ENCODE peak calls at places on chromosomes 12 and 14, in ten cellular contexts. M is CD8-positive, alpha-beta memory T cell; C is dorsolateral prefrontal cortex; O is foreskin fibroblast; R is mucosa of descending colon; T is body of pancreas; W is right atrium auricular region; B is WERI-Rb-1; F is CD4-positive, alpha-beta memory T cell; Q is IMR-90. Z is an unnamed sample.

GRCh38 chr12:10365716-10366433 is 24.0 kb downstream of the KLRK1 start:
- DNase-seq in Q (peak), T (no peak), F (no peak), R (peak), W (no peak), C (no peak), B (no peak), O (no peak), M (no peak), Z (no peak)

GRCh38 chr12:100199347-100200136 is 1.1 kb upstream of the ACTR6 start:
- DNase-seq in R (peak), W (peak), B (peak), T (peak), Q (no peak), O (peak), C (no peak), F (peak), M (peak), Z (no peak)

GRCh38 chr14:102907980-102908730 is 14.3 kb upstream of the AMN start:
- DNase-seq in Q (no peak), F (no peak), T (no peak), M (no peak), B (no peak), R (no peak), C (no peak), O (no peak), W (no peak), Z (no peak)

GRCh38 chr12:69712826-69713225 is 13.7 kb upstream of the BEST3 start:
- DNase-seq in O (no peak), W (no peak), B (no peak), C (no peak), F (no peak), R (no peak), Q (no peak), M (no peak), T (no peak), Z (no peak)

GRCh38 chr12:68432622-68433021 is 100.5 kb upstream of the MDM1 start:
- DNase-seq in T (no peak), W (no peak), F (no peak), R (peak), Q (peak), M (no peak), B (no peak), C (no peak), O (no peak), Z (no peak)

GRCh38 chr12:18850752-18851151 is 112.8 kb downstream of the CAPZA3 start:
- DNase-seq in T (no peak), F (no peak), Q (no peak), O (no peak), R (no peak), M (no peak), C (no peak), W (no peak), B (no peak), Z (no peak)

GRCh38 chr14:105486333-105486973 is at the start of gene CRIP1:
- DNase-seq in M (no peak), R (peak), F (no peak), B (no peak), Q (no peak), O (no peak), W (no peak), T (no peak), C (no peak), Z (no peak)

GRCh38 chr12:101992091-101992490 is 69.7 kb downstream of the WASHC3 start:
- DNase-seq in W (no peak), R (no peak), O (peak), B (no peak), F (no peak), T (no peak), C (no peak), Q (peak), M (no peak), Z (no peak)

GRCh38 chr12:49503674-49504180 is 35.1 kb upstream of the KCNH3 start:
- DNase-seq in T (peak), R (peak), F (no peak), B (no peak), C (no peak), W (no peak), M (no peak), O (peak), Q (peak), Z (no peak)

GRCh38 chr12:31031951-31032335 is 41.7 kb upstream of the DDX11 start:
- DNase-seq in Q (no peak), M (no peak), W (no peak), T (no peak), R (no peak), O (no peak), B (no peak), F (no peak), C (no peak), Z (no peak)

GRCh38 chr12:132266802-132267201 is 62.6 kb downstream of the GALNT9 start:
- DNase-seq in F (no peak), C (no peak), T (no peak), Q (no peak), B (no peak), M (no peak), W (no peak), R (no peak), O (no peak), Z (no peak)

GRCh38 chr12:77594386-77594785 is 236.3 kb upstream of the NAV3 start:
- DNase-seq in W (no peak), T (no peak), Q (no peak), F (no peak), B (no peak), O (peak), R (no peak), C (no peak), M (no peak), Z (no peak)

GRCh38 chr12:32476446-32476845 is 77.1 kb downstream of the FGD4 start:
- DNase-seq in M (no peak), C (no peak), W (no peak), T (no peak), O (no peak), R (no peak), B (no peak), Q (no peak), F (no peak), Z (no peak)

GRCh38 chr14:51735851-51736250 is 84.1 kb downstream of the FRMD6 start:
- DNase-seq in B (no peak), R (no peak), T (no peak), C (no peak), F (no peak), Q (no peak), W (no peak), O (no peak), M (no peak), Z (no peak)

GRCh38 chr12:110022980-110023633 is 23.9 kb downstream of the ANKRD13A start:
- DNase-seq in W (no peak), R (no peak), C (no peak), Q (peak), B (no peak), M (no peak), F (no peak), O (no peak), T (no peak), Z (peak)

GRCh38 chr14:56195727-56196126 is 77.5 kb downstream of the PELI2 start:
- DNase-seq in W (no peak), O (peak), C (no peak), Q (peak), M (no peak), R (peak), T (no peak), B (peak), F (peak), Z (peak)

GRCh38 chr14:97246648-97247047 is 449.5 kb downstream of the VRK1 start:
- DNase-seq in Q (no peak), M (no peak), T (no peak), C (no peak), O (no peak), W (no peak), B (no peak), F (no peak), R (no peak), Z (no peak)

GRCh38 chr14:102164241-102164641 is 24.5 kb downstream of the WDR20 start:
- DNase-seq in C (no peak), R (peak), M (no peak), T (no peak), W (no peak), F (no peak), O (peak), B (no peak), Q (peak), Z (no peak)

GRCh38 chr14:105255021-105255507 is 6.7 kb downstream of the BTBD6 start:
- DNase-seq in F (no peak), R (no peak), M (no peak), T (no peak), C (no peak), O (peak), Q (peak), W (no peak), B (no peak), Z (peak)

GRCh38 chr12:88420460-88420859 is 159.8 kb downstream of the KITLG start:
- DNase-seq in Q (peak), O (peak), C (no peak), R (no peak), B (no peak), W (no peak), M (no peak), F (no peak), T (no peak), Z (peak)

GRCh38 chr12:109447482-109447881 is 29.6 kb downstream of the KCTD10 start:
- DNase-seq in B (no peak), Q (no peak), R (no peak), T (no peak), F (no peak), O (no peak), C (no peak), M (no peak), W (no peak), Z (no peak)

GRCh38 chr12:93536766-93537515 is 35.5 kb upstream of the SOCS2 start:
- DNase-seq in B (no peak), T (no peak), W (no peak), R (no peak), C (no peak), Q (peak), F (no peak), M (no peak), O (peak), Z (no peak)

GRCh38 chr12:14811486-14811885 is 2.5 kb downstream of the SMCO3 start:
- DNase-seq in M (no peak), O (no peak), Q (no peak), C (no peak), B (no peak), W (no peak), T (no peak), R (no peak), F (no peak), Z (no peak)

GRCh38 chr12:72274926-72275325 is 2.8 kb downstream of the TRHDE start:
- DNase-seq in F (no peak), M (no peak), Q (peak), T (no peak), B (no peak), R (no peak), C (no peak), W (no peak), O (peak), Z (peak)

GRCh38 chr12:3366451-3367155 is 124.4 kb upstream of the PRMT8 start:
- DNase-seq in O (no peak), B (no peak), C (no peak), R (no peak), M (no peak), F (no peak), T (peak), Q (no peak), W (no peak), Z (no peak)

GRCh38 chr14:64409509-64409908 is 21.4 kb downstream of the MTHFD1 start:
- DNase-seq in M (no peak), B (no peak), O (no peak), F (no peak), R (no peak), C (no peak), T (no peak), Q (no peak), W (no peak), Z (no peak)

GRCh38 chr12:42798811-42799438 is 209.4 kb upstream of the PRICKLE1 start:
- DNase-seq in B (no peak), C (no peak), R (no peak), M (no peak), T (no peak), W (no peak), O (peak), F (no peak), Q (peak), Z (no peak)

GRCh38 chr12:6954754-6955461 is 3.8 kb downstream of the PTPN6 start:
- DNase-seq in B (no peak), T (no peak), O (no peak), Q (no peak), W (no peak), M (peak), F (no peak), R (no peak), C (no peak), Z (no peak)

GRCh38 chr12:25994901-25995625 is 36.6 kb downstream of the RASSF8 start:
- DNase-seq in C (no peak), R (no peak), M (no peak), T (no peak), B (no peak), F (no peak), O (no peak), Q (no peak), W (no peak), Z (no peak)
- H3K4me3 ChIP-seq in C (no peak), R (no peak), M (no peak), T (no peak), B (no peak), F (no peak), O (peak), Q (no peak), W (no peak), Z (no peak)

DNA sequence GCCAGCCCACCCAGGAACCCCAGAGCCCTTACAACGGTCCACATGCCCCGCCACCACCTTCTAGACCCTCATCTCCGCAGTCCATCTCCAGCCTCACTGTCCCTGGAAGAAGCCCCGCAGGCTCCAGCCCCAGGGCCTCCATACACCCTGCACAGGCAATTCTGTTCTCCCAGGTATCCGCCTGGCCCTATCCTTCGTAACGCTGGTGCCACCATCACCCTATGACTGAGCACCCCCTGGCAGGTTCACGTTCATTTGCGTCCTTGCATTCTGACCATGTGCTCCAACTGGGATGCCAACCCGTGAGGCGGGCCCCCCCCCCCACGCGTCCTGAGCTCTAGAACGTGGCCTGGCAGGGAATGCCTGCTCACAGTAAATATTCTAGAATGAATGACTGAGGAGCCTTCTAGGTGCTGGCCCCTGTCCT is 675 bp upstream of the SCARB1 start:
- DNase-seq in Q (no peak), W (no peak), R (peak), F (no peak), B (no peak), O (no peak), C (no peak), T (no peak), M (no peak), Z (no peak)
- H3K4me3 ChIP-seq in Q (no peak), W (no peak), R (no peak), F (peak), B (peak), O (peak), C (peak), T (no peak), M (peak), Z (peak)

DNA sequence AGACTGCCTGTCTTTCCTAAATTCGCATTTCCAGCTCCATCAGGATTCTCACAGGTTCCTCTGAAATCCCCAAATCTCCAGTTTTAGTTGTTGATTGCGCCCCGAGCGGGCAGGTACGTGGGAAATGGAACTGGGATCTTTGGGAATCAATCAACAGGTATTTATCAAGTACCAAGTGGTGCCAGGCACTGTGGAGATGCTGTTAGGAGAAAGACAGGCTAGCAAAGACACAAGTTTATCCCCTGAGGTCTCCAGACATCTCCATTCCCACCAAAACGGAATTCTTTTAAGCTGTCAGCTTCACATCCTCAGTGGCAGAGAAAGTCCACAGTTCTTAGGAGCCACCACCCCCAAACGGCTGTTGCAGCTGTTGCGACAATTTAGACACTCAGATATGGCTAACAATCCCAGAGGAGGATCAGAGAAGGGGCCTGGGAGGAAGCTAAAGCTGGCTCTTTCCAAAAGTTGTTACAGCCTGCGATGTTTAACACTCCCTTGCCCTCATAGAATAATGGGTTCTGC is 1.8 kb upstream of the ATP5MC2 start:
- DNase-seq in M (no peak), B (peak), R (no peak), C (peak), O (no peak), Q (no peak), T (no peak), F (no peak), W (no peak), Z (no peak)
- H3K4me3 ChIP-seq in M (no peak), B (peak), R (no peak), C (peak), O (peak), Q (no peak), T (no peak), F (no peak), W (no peak), Z (peak)

GRCh38 chr14:60736494-60736893 is 1.9 kb downstream of the MNAT1 start:
- DNase-seq in Q (peak), R (no peak), B (no peak), M (no peak), C (no peak), F (no peak), W (no peak), O (peak), T (no peak), Z (no peak)

GRCh38 chr14:60734465-60735242 is at the start of gene MNAT1:
- DNase-seq in M (peak), R (peak), C (peak), F (peak), B (peak), O (peak), T (peak), Q (peak), W (peak), Z (peak)

GRCh38 chr14:60744566-60744965 is 10.0 kb downstream of the MNAT1 start:
- DNase-seq in R (no peak), M (no peak), W (no peak), Q (no peak), O (no peak), T (no peak), C (no peak), B (no peak), F (no peak), Z (no peak)

GRCh38 chr14:60738843-60739508 is 4.4 kb downstream of the MNAT1 start:
- DNase-seq in T (no peak), M (no peak), B (no peak), R (no peak), F (no peak), O (no peak), C (no peak), W (no peak), Q (no peak), Z (no peak)
- H3K4me3 ChIP-seq in T (no peak), M (no peak), B (no peak), R (no peak), F (no peak), O (no peak), C (no peak), W (no peak), Q (no peak), Z (no peak)

GRCh38 chr12:39616251-39616650 is 3.4 kb downstream of the ABCD2 start:
- DNase-seq in B (no peak), C (no peak), Q (no peak), T (no peak), O (no peak), W (no peak), F (no peak), R (no peak), M (no peak), Z (no peak)
- H3K4me3 ChIP-seq in B (no peak), C (peak), Q (no peak), T (no peak), O (no peak), W (peak), F (peak), R (no peak), M (peak), Z (no peak)

DNA sequence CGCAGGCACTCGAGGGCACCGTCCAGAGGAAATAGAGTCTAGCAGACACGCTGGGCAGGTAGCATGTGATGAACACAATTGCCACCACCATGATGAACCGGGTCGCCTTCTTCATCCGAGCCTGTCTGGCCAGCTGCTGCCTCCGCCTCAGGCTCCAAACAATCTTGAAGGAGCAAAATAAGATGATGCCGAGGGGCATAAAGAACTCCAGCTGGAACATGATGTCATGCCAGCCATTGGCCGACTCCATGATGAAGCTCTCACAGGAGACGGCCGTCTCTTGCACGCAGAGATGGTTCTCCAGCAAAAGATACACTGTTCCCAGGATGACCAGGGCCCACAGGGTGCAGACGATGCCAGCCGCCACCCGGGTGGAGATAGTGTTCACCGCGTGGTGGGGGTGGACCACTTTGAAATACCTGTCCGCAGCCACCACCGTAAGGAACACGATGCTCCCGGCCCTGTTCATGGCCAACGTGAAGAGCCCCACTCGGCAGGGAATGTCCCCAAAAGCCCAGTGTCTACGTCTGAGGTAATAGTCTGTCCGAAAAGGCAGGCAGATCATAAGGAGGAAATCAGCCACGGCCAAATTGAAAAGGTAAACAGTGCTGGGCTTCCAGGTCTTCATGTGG is 945 bp downstream of the HCAR1 start:
- DNase-seq in B (no peak), F (no peak), T (no peak), W (no peak), Q (no peak), C (no peak), R (no peak), O (no peak), M (no peak), Z (no peak)
- H3K4me3 ChIP-seq in B (no peak), F (no peak), T (no peak), W (no peak), Q (no peak), C (peak), R (no peak), O (no peak), M (no peak), Z (no peak)